ENCODE peak calls at places on chromosomes 2 and 18, in five cellular contexts. B is neural progenitor cell, H is hepatocyte, G is K562, N is IMR-90. Q is an unnamed sample.

GRCh38 chr18:78612318-78612717 is 367.3 kb upstream of the SALL3 start:
- DNase-seq in B (no peak), H (no peak), G (no peak), N (no peak), Q (no peak)

GRCh38 chr2:78417355-78417754 is 608.1 kb upstream of the REG3G start:
- DNase-seq in B (no peak), H (peak; percentile 24), G (no peak), N (no peak), Q (no peak)

GRCh38 chr18:64244571-64244970 is 95.7 kb upstream of the LINC00305 start:
- DNase-seq in B (peak; percentile 12), H (peak; percentile 60), G (no peak), N (no peak), Q (no peak)

GRCh38 chr18:48203288-48203945 is 205.8 kb downstream of the ZBTB7C start:
- DNase-seq in B (no peak), H (no peak), G (no peak), N (no peak), Q (no peak)

GRCh38 chr2:10002681-10003080 is 40.7 kb upstream of the KLF11 start:
- DNase-seq in B (no peak), H (no peak), G (no peak), N (no peak), Q (no peak)

GRCh38 chr18:21489119-21489750 is 111.3 kb downstream of the ESCO1 start:
- DNase-seq in B (peak; percentile 61), H (peak; percentile 80), G (peak; percentile 78), N (peak; percentile 66), Q (peak; percentile 93)

GRCh38 chr2:68766378-68766845 is 31.8 kb downstream of the ARHGAP25 start:
- DNase-seq in B (no peak), H (peak; percentile 66), G (peak; percentile 46), N (peak; percentile 73), Q (no peak)

GRCh38 chr2:44655401-44655864 is 286.1 kb upstream of the SIX3 start:
- DNase-seq in B (no peak), H (no peak), G (no peak), N (no peak), Q (no peak)

GRCh38 chr2:59182249-59182648 is 941.1 kb upstream of the FANCL start:
- DNase-seq in B (peak; percentile 78), H (peak; percentile 61), G (peak; percentile 47), N (peak; percentile 15), Q (no peak)

GRCh38 chr2:105409717-105410116 is 10.9 kb upstream of the FHL2 start:
- DNase-seq in B (no peak), H (peak; percentile 32), G (no peak), N (peak; percentile 91), Q (peak; percentile 86)

GRCh38 chr2:101628050-101628392 is 69.5 kb upstream of the MAP4K4 start:
- DNase-seq in B (no peak), H (no peak), G (no peak), N (no peak), Q (no peak)

GRCh38 chr2:240325006-240325653 is 110.3 kb upstream of the GPC1 start:
- DNase-seq in B (no peak), H (no peak), G (no peak), N (no peak), Q (peak; percentile 73)

GRCh38 chr2:8236391-8236790 is 445.5 kb upstream of the ID2 start:
- DNase-seq in B (no peak), H (no peak), G (no peak), N (no peak), Q (no peak)

GRCh38 chr18:53556450-53556849 is 668.0 kb downstream of the MBD2 start:
- DNase-seq in B (no peak), H (no peak), G (no peak), N (no peak), Q (no peak)

GRCh38 chr2:8573234-8573941 is 108.5 kb upstream of the ID2 start:
- DNase-seq in B (no peak), H (peak; percentile 69), G (no peak), N (no peak), Q (peak; percentile 46)

GRCh38 chr2:30243231-30243630 is 11.9 kb downstream of the LBH start:
- DNase-seq in B (no peak), H (no peak), G (no peak), N (no peak), Q (no peak)

GRCh38 chr18:6942742-6943141 is 174.9 kb downstream of the LAMA1 start:
- DNase-seq in B (no peak), H (no peak), G (no peak), N (no peak), Q (no peak)

GRCh38 chr2:108570416-108570815 is 36.1 kb downstream of the LIMS1 start:
- DNase-seq in B (no peak), H (peak; percentile 60), G (peak; percentile 54), N (peak; percentile 76), Q (no peak)
- H3K4me1 ChIP-seq in B (peaks cover 16% of the 10 kb centered on the region), H (peaks cover 24% of the 10 kb centered on the region), G (peaks cover 11% of the 10 kb centered on the region), N (peaks cover 23% of the 10 kb centered on the region), Q (peaks cover 38% of the 10 kb centered on the region)

GRCh38 chr2:159513745-159514144 is 102.6 kb downstream of the BAZ2B start:
- DNase-seq in B (no peak), H (no peak), G (no peak), N (no peak), Q (no peak)
- H3K4me2 ChIP-seq in B (no peak overlapping the region), H (no peak overlapping the region), G (no peak overlapping the region), N (no peak overlapping the region), Q (no peak overlapping the region)

GRCh38 chr18:26621161-26622026 is 73.0 kb upstream of the KCTD1 start:
- DNase-seq in B (peak; percentile 72), H (peak; percentile 72), G (peak; percentile 53), N (no peak), Q (peak; percentile 68)
- TF ChIP-seq CTCF in B (peak; percentile 78), H (peak; percentile 69), G (peak; percentile 58), N (peak; percentile 37), Q (peak; percentile 66)

GRCh38 chr18:58671122-58671940 is at the start of gene MALT1:
- DNase-seq in B (peak; percentile 96), H (peak; percentile 97), G (peak; percentile 79), N (peak; percentile 85), Q (peak; percentile 97)
- H3K4me1 ChIP-seq in B (peaks cover 19% of the 10 kb centered on the region), H (no peaks in the 10 kb centered on the region), G (peaks cover 4% of the 10 kb centered on the region), N (peaks cover 14% of the 10 kb centered on the region), Q (peaks cover 49% of the 10 kb centered on the region)

GRCh38 chr2:224085811-224086210 is 46.7 kb upstream of the SERPINE2 start:
- DNase-seq in B (no peak), H (no peak), G (no peak), N (no peak), Q (no peak)
- H3K4me2 ChIP-seq in B (no peak overlapping the region), H (no peak overlapping the region), G (no peak overlapping the region), N (peak overlapping the region; percentile 43), Q (peak overlapping the region; percentile 56)